ENCODE peak calls at places on chromosomes 13 and 19, in six cellular contexts. One of them, this sample, is unnamed.

GRCh38 chr13:112716841-112717520 is 27.1 kb downstream of the ATP11A start:
- DNase-seq in mesendoderm: no peak
- DNase-seq in DND-41: no peak
- DNase-seq in cardiac muscle cell: no peak
- DNase-seq in suprapubic skin: peak; percentile 24
- DNase-seq in psoas muscle: peak; percentile 13
- DNase-seq in this sample: no peak

GRCh38 chr13:49308104-49308875 is 60.6 kb downstream of the CDADC1 start:
- DNase-seq in mesendoderm: no peak
- DNase-seq in DND-41: no peak
- DNase-seq in cardiac muscle cell: no peak
- DNase-seq in suprapubic skin: peak; percentile 92
- DNase-seq in psoas muscle: peak; percentile 91
- DNase-seq in this sample: peak; percentile 49

GRCh38 chr13:88526186-88526852 is 855.1 kb downstream of the SLITRK5 start:
- DNase-seq in mesendoderm: peak; percentile 14
- DNase-seq in DND-41: no peak
- DNase-seq in cardiac muscle cell: peak; percentile 3
- DNase-seq in suprapubic skin: no peak
- DNase-seq in psoas muscle: no peak
- DNase-seq in this sample: no peak

GRCh38 chr19:1001538-1002166 is 1.4 kb downstream of the GRIN3B start:
- DNase-seq in mesendoderm: peak; percentile 55
- DNase-seq in DND-41: peak; percentile 71
- DNase-seq in cardiac muscle cell: peak; percentile 71
- DNase-seq in suprapubic skin: peak; percentile 79
- DNase-seq in psoas muscle: peak; percentile 80
- DNase-seq in this sample: peak; percentile 67

GRCh38 chr13:112142401-112142930 is 75.5 kb downstream of the SOX1 start:
- DNase-seq in mesendoderm: no peak
- DNase-seq in DND-41: no peak
- DNase-seq in cardiac muscle cell: no peak
- DNase-seq in suprapubic skin: no peak
- DNase-seq in psoas muscle: no peak
- DNase-seq in this sample: no peak

GRCh38 chr19:29285878-29286277 is 72.9 kb upstream of the UQCRFS1 start:
- DNase-seq in mesendoderm: peak; percentile 74
- DNase-seq in DND-41: no peak
- DNase-seq in cardiac muscle cell: peak; percentile 36
- DNase-seq in suprapubic skin: no peak
- DNase-seq in psoas muscle: no peak
- DNase-seq in this sample: no peak

GRCh38 chr13:114019367-114019766 is 45.5 kb upstream of the C13orf46 start:
- DNase-seq in mesendoderm: peak; percentile 60
- DNase-seq in DND-41: peak; percentile 40
- DNase-seq in cardiac muscle cell: no peak
- DNase-seq in suprapubic skin: no peak
- DNase-seq in psoas muscle: no peak
- DNase-seq in this sample: no peak

GRCh38 chr13:111659842-111660241 is 339.4 kb downstream of the TEX29 start:
- DNase-seq in mesendoderm: no peak
- DNase-seq in DND-41: no peak
- DNase-seq in cardiac muscle cell: no peak
- DNase-seq in suprapubic skin: no peak
- DNase-seq in psoas muscle: no peak
- DNase-seq in this sample: no peak

GRCh38 chr19:5480427-5480836 is 25.2 kb downstream of the ZNRF4 start:
- DNase-seq in mesendoderm: peak; percentile 52
- DNase-seq in DND-41: peak; percentile 33
- DNase-seq in cardiac muscle cell: peak; percentile 27
- DNase-seq in suprapubic skin: no peak
- DNase-seq in psoas muscle: no peak
- DNase-seq in this sample: no peak

GRCh38 chr19:23996549-23996948 is 81.9 kb downstream of the ZNF726 start:
- DNase-seq in mesendoderm: peak; percentile 46
- DNase-seq in DND-41: peak; percentile 10
- DNase-seq in cardiac muscle cell: no peak
- DNase-seq in suprapubic skin: no peak
- DNase-seq in psoas muscle: no peak
- DNase-seq in this sample: no peak

GRCh38 chr19:57288373-57288772 is 8.1 kb downstream of the ZNF460 start:
- DNase-seq in mesendoderm: no peak
- DNase-seq in DND-41: no peak
- DNase-seq in cardiac muscle cell: no peak
- DNase-seq in suprapubic skin: no peak
- DNase-seq in psoas muscle: no peak
- DNase-seq in this sample: no peak

GRCh38 chr13:77313923-77314322 is 13.0 kb downstream of the MYCBP2 start:
- DNase-seq in mesendoderm: no peak
- DNase-seq in DND-41: no peak
- DNase-seq in cardiac muscle cell: no peak
- DNase-seq in suprapubic skin: no peak
- DNase-seq in psoas muscle: no peak
- DNase-seq in this sample: no peak

GRCh38 chr13:77309254-77309653 is 17.6 kb downstream of the MYCBP2 start:
- DNase-seq in mesendoderm: no peak
- DNase-seq in DND-41: no peak
- DNase-seq in cardiac muscle cell: no peak
- DNase-seq in suprapubic skin: no peak
- DNase-seq in psoas muscle: no peak
- DNase-seq in this sample: no peak

GRCh38 chr13:77312311-77312710 is 14.6 kb downstream of the MYCBP2 start:
- DNase-seq in mesendoderm: no peak
- DNase-seq in DND-41: no peak
- DNase-seq in cardiac muscle cell: no peak
- DNase-seq in suprapubic skin: no peak
- DNase-seq in psoas muscle: no peak
- DNase-seq in this sample: no peak

GRCh38 chr13:77310161-77310560 is 16.7 kb downstream of the MYCBP2 start:
- DNase-seq in mesendoderm: no peak
- DNase-seq in DND-41: no peak
- DNase-seq in cardiac muscle cell: no peak
- DNase-seq in suprapubic skin: no peak
- DNase-seq in psoas muscle: no peak
- DNase-seq in this sample: no peak

DNA sequence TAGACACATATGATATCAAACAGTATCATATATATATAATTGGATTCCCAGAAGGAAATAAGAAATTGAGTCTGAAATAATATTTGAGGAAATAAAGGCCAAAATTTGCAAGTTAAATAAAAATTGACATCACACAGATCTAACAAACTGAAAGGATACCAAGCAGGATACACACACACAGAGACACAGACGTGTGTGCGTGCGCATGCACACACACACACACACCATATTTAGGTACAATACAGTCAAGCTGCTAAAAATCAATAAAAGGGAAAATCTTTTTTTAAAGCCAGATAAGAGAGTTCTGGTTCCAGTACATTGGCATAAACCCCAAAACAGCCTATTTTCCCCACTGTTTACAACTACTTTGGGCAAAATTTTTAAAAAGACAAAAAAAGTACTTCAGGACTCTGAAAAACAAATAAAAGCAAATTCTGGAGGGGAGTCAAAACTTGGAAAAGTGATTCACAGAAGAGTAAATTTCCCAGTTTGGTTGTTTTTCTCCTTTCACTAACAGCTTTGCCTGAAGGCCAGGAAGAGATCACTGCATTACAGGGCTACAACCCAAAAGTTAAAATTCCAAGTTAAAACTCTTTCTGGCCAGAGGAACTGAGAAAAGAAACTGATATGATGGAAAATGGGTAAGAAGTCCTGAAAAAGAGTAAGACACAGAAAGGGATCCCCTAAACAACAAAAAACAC is 16.2 kb downstream of the MYCBP2 start:
- DNase-seq in mesendoderm: no peak
- DNase-seq in DND-41: no peak
- DNase-seq in cardiac muscle cell: no peak
- DNase-seq in suprapubic skin: no peak
- DNase-seq in psoas muscle: no peak
- DNase-seq in this sample: no peak
- H3K4me1 ChIP-seq in mesendoderm: peaks cover 2% of the 10 kb centered on the region
- H3K4me1 ChIP-seq in DND-41: peaks cover 21% of the 10 kb centered on the region
- H3K4me1 ChIP-seq in cardiac muscle cell: no peaks in the 10 kb centered on the region
- H3K4me1 ChIP-seq in suprapubic skin: peaks cover 52% of the 10 kb centered on the region
- H3K4me1 ChIP-seq in psoas muscle: peaks cover 50% of the 10 kb centered on the region
- H3K4me1 ChIP-seq in this sample: no peaks in the 10 kb centered on the region

GRCh38 chr13:33274264-33274663 is 11.3 kb downstream of the STARD13 start:
- DNase-seq in mesendoderm: peak; percentile 28
- DNase-seq in DND-41: no peak
- DNase-seq in cardiac muscle cell: no peak
- DNase-seq in suprapubic skin: no peak
- DNase-seq in psoas muscle: no peak
- DNase-seq in this sample: no peak
- H3K4me1 ChIP-seq in mesendoderm: no peaks in the 10 kb centered on the region
- H3K4me1 ChIP-seq in DND-41: no peaks in the 10 kb centered on the region
- H3K4me1 ChIP-seq in cardiac muscle cell: peaks cover 7% of the 10 kb centered on the region
- H3K4me1 ChIP-seq in suprapubic skin: peaks cover 67% of the 10 kb centered on the region
- H3K4me1 ChIP-seq in psoas muscle: peaks cover 39% of the 10 kb centered on the region
- H3K4me1 ChIP-seq in this sample: peaks cover 29% of the 10 kb centered on the region

GRCh38 chr19:47506459-47506858 is 8.4 kb downstream of the NAPA start:
- DNase-seq in mesendoderm: no peak
- DNase-seq in DND-41: no peak
- DNase-seq in cardiac muscle cell: no peak
- DNase-seq in suprapubic skin: no peak
- DNase-seq in psoas muscle: peak; percentile 73
- DNase-seq in this sample: no peak
- H3K4me1 ChIP-seq in mesendoderm: no peaks in the 10 kb centered on the region
- H3K4me1 ChIP-seq in DND-41: no peaks in the 10 kb centered on the region
- H3K4me1 ChIP-seq in cardiac muscle cell: no peaks in the 10 kb centered on the region
- H3K4me1 ChIP-seq in suprapubic skin: peaks cover 60% of the 10 kb centered on the region
- H3K4me1 ChIP-seq in psoas muscle: peaks cover 69% of the 10 kb centered on the region
- H3K4me1 ChIP-seq in this sample: peaks cover 11% of the 10 kb centered on the region

GRCh38 chr13:110249326-110249725 is 57.6 kb downstream of the COL4A1 start:
- DNase-seq in mesendoderm: no peak
- DNase-seq in DND-41: no peak
- DNase-seq in cardiac muscle cell: no peak
- DNase-seq in suprapubic skin: no peak
- DNase-seq in psoas muscle: peak; percentile 33
- DNase-seq in this sample: no peak

GRCh38 chr13:110246530-110246929 is 60.4 kb downstream of the COL4A1 start:
- DNase-seq in mesendoderm: no peak
- DNase-seq in DND-41: no peak
- DNase-seq in cardiac muscle cell: no peak
- DNase-seq in suprapubic skin: no peak
- DNase-seq in psoas muscle: no peak
- DNase-seq in this sample: no peak

GRCh38 chr13:110250258-110250891 is 56.6 kb downstream of the COL4A1 start:
- DNase-seq in mesendoderm: no peak
- DNase-seq in DND-41: no peak
- DNase-seq in cardiac muscle cell: no peak
- DNase-seq in suprapubic skin: no peak
- DNase-seq in psoas muscle: peak; percentile 89
- DNase-seq in this sample: peak; percentile 54

GRCh38 chr13:110251227-110251791 is 55.6 kb downstream of the COL4A1 start:
- DNase-seq in mesendoderm: no peak
- DNase-seq in DND-41: no peak
- DNase-seq in cardiac muscle cell: no peak
- DNase-seq in suprapubic skin: no peak
- DNase-seq in psoas muscle: peak; percentile 27
- DNase-seq in this sample: no peak

GRCh38 chr13:110248449-110249143 is 58.4 kb downstream of the COL4A1 start:
- DNase-seq in mesendoderm: no peak
- DNase-seq in DND-41: no peak
- DNase-seq in cardiac muscle cell: no peak
- DNase-seq in suprapubic skin: no peak
- DNase-seq in psoas muscle: no peak
- DNase-seq in this sample: no peak
- H3K4me1 ChIP-seq in mesendoderm: peaks cover 8% of the 10 kb centered on the region
- H3K4me1 ChIP-seq in DND-41: no peaks in the 10 kb centered on the region
- H3K4me1 ChIP-seq in cardiac muscle cell: peaks cover 23% of the 10 kb centered on the region
- H3K4me1 ChIP-seq in suprapubic skin: peaks cover 54% of the 10 kb centered on the region
- H3K4me1 ChIP-seq in psoas muscle: peaks cover 13% of the 10 kb centered on the region
- H3K4me1 ChIP-seq in this sample: no peaks in the 10 kb centered on the region

GRCh38 chr19:18174983-18175382 is 1.4 kb downstream of the IFI30 start:
- DNase-seq in mesendoderm: no peak
- DNase-seq in DND-41: no peak
- DNase-seq in cardiac muscle cell: no peak
- DNase-seq in suprapubic skin: no peak
- DNase-seq in psoas muscle: no peak
- DNase-seq in this sample: no peak
- H3K4me1 ChIP-seq in mesendoderm: peaks cover 2% of the 10 kb centered on the region
- H3K4me1 ChIP-seq in DND-41: peaks cover 17% of the 10 kb centered on the region
- H3K4me1 ChIP-seq in cardiac muscle cell: peaks cover 7% of the 10 kb centered on the region
- H3K4me1 ChIP-seq in suprapubic skin: peaks cover 33% of the 10 kb centered on the region
- H3K4me1 ChIP-seq in psoas muscle: peaks cover 10% of the 10 kb centered on the region
- H3K4me1 ChIP-seq in this sample: peaks cover 6% of the 10 kb centered on the region

This sample was measured in mucosa of descending colon.